ENCODE peak calls at places on chromosomes 13 and 19, in nine cellular contexts. Q is Daoy; Y is H9; V is epithelial cell of esophagus; O is nucleus accumbens; R is upper lobe of left lung; E is iris pigment epithelial cell; X is renal cortical epithelial cell; Z is stimulated activated CD4-positive, alpha-beta T cell treated with anti-CD3 and anti-CD28 coated beads, Interleukin-1b, Interleukin-23, amount 100 ng/mL, for 1 hour. C is an unnamed sample.

GRCh38 chr19:42850981-42851717 is 28.4 kb downstream of the PSG1 start:
- DNase-seq in Q (peak; percentile 98), Y (no peak), V (peak; percentile 96), O (no peak), R (no peak), E (peak; percentile 98), X (peak; percentile 96), Z (no peak), C (no peak)

GRCh38 chr13:74129500-74130144 is 4.6 kb downstream of the KLF12 start:
- DNase-seq in Q (no peak), Y (no peak), V (no peak), O (no peak), R (no peak), E (peak; percentile 32), X (no peak), Z (no peak), C (no peak)

GRCh38 chr19:1401138-1401888 is at the start of gene GAMT:
- DNase-seq in Q (peak; percentile 52), Y (no peak), V (no peak), O (peak; percentile 80), R (peak; percentile 92), E (no peak), X (no peak), Z (no peak), C (peak; percentile 44)

GRCh38 chr13:32495429-32495828 is 43.2 kb downstream of the N4BP2L2 start:
- DNase-seq in Q (no peak), Y (no peak), V (no peak), O (no peak), R (no peak), E (no peak), X (no peak), Z (no peak), C (no peak)

GRCh38 chr19:53989600-53990533 is 1.6 kb upstream of the CACNG6 start:
- DNase-seq in Q (peak; percentile 54), Y (no peak), V (no peak), O (peak; percentile 22), R (no peak), E (peak; percentile 18), X (no peak), Z (no peak), C (no peak)

GRCh38 chr19:41299755-41300089 is 10.2 kb upstream of the CCDC97 start:
- DNase-seq in Q (no peak), Y (no peak), V (peak; percentile 14), O (peak; percentile 23), R (no peak), E (peak; percentile 92), X (peak; percentile 40), Z (peak; percentile 33), C (no peak)

GRCh38 chr19:7971553-7972520 is 28.4 kb upstream of the TIMM44 start:
- DNase-seq in Q (no peak), Y (no peak), V (no peak), O (peak; percentile 14), R (no peak), E (no peak), X (no peak), Z (no peak), C (no peak)

GRCh38 chr19:44645407-44646048 is 1.8 kb downstream of the PVR start:
- DNase-seq in Q (no peak), Y (no peak), V (no peak), O (no peak), R (no peak), E (no peak), X (no peak), Z (no peak), C (no peak)

GRCh38 chr13:41780736-41781708 is 179.9 kb downstream of the VWA8 start:
- DNase-seq in Q (no peak), Y (no peak), V (peak; percentile 24), O (no peak), R (no peak), E (peak; percentile 89), X (peak; percentile 88), Z (no peak), C (no peak)

GRCh38 chr19:46624958-46625661 is at the start of gene PTGIR:
- DNase-seq in Q (peak; percentile 68), Y (no peak), V (peak; percentile 39), O (no peak), R (no peak), E (peak; percentile 59), X (no peak), Z (no peak), C (no peak)

GRCh38 chr13:73059460-73060250 is 850 bp downstream of the KLF5 start:
- DNase-seq in Q (peak; percentile 50), Y (peak; percentile 72), V (peak; percentile 40), O (peak; percentile 33), R (peak; percentile 92), E (peak; percentile 55), X (no peak), Z (peak; percentile 7), C (peak; percentile 63)

GRCh38 chr19:5141926-5142724 is 173.2 kb downstream of the KDM4B start:
- DNase-seq in Q (no peak), Y (no peak), V (no peak), O (no peak), R (peak; percentile 69), E (no peak), X (no peak), Z (no peak), C (no peak)

GRCh38 chr13:94298346-94298745 is 181.1 kb downstream of the DCT start:
- DNase-seq in Q (no peak), Y (no peak), V (no peak), O (no peak), R (no peak), E (no peak), X (no peak), Z (no peak), C (no peak)

GRCh38 chr13:73924607-73925006 is 209.6 kb downstream of the KLF12 start:
- DNase-seq in Q (no peak), Y (no peak), V (no peak), O (no peak), R (no peak), E (no peak), X (no peak), Z (no peak), C (no peak)

GRCh38 chr19:4352701-4353121 is 9.3 kb downstream of the MPND start:
- DNase-seq in Q (peak; percentile 68), Y (peak; percentile 68), V (peak; percentile 61), O (no peak), R (no peak), E (peak; percentile 53), X (peak; percentile 56), Z (no peak), C (peak; percentile 65)

GRCh38 chr13:110524484-110525254 is 36.9 kb downstream of the RAB20 start:
- DNase-seq in Q (peak; percentile 36), Y (no peak), V (peak; percentile 15), O (no peak), R (peak; percentile 66), E (no peak), X (peak; percentile 41), Z (no peak), C (no peak)

GRCh38 chr19:16326401-16327130 is 1.9 kb downstream of the KLF2 start:
- DNase-seq in Q (no peak), Y (peak; percentile 67), V (no peak), O (no peak), R (peak; percentile 91), E (no peak), X (no peak), Z (no peak), C (no peak)

C was measured in progenitor cell of endocrine pancreas.